ENCODE peak calls at places on chromosomes 2 and 18, in eight cellular contexts. E is brain microvascular endothelial cell, N is fibroblast of mammary gland, U is cardiac fibroblast, R is psoas muscle, T is tibial nerve, Z is heart right ventricle, S is Peyer's patch. C is an unnamed sample.

GRCh38 chr2:61015971-61016370 is 1.5 kb upstream of the PEX13 start:
- DNase-seq in E (no peak), N (no peak), U (no peak), R (no peak), T (no peak), Z (no peak), S (no peak), C (no peak)

GRCh38 chr2:159891917-159892691 is 94.1 kb upstream of the CD302 start:
- DNase-seq in E (peak), N (peak), U (peak), R (no peak), T (no peak), Z (no peak), S (no peak), C (peak)

GRCh38 chr2:218002792-218003191 is at the start of gene TNS1:
- DNase-seq in E (no peak), N (peak), U (peak), R (peak), T (peak), Z (peak), S (no peak), C (peak)

GRCh38 chr18:79485788-79486355 is 90.1 kb downstream of the NFATC1 start:
- DNase-seq in E (peak), N (peak), U (peak), R (peak), T (no peak), Z (no peak), S (peak), C (peak)

GRCh38 chr18:79852561-79853302 is 55.0 kb downstream of the KCNG2 start:
- DNase-seq in E (no peak), N (no peak), U (no peak), R (no peak), T (no peak), Z (no peak), S (peak), C (no peak)

GRCh38 chr2:236941106-236941505 is 144.6 kb upstream of the COPS8 start:
- DNase-seq in E (no peak), N (no peak), U (no peak), R (no peak), T (no peak), Z (no peak), S (no peak), C (no peak)

GRCh38 chr2:54341656-54342055 is 85.6 kb upstream of the TSPYL6 start:
- DNase-seq in E (no peak), N (peak), U (peak), R (no peak), T (no peak), Z (no peak), S (no peak), C (peak)

GRCh38 chr18:12839526-12840196 is 44.4 kb downstream of the PTPN2 start:
- DNase-seq in E (no peak), N (peak), U (peak), R (no peak), T (no peak), Z (no peak), S (no peak), C (peak)

GRCh38 chr2:214127178-214127970 is 283.5 kb upstream of the VWC2L start:
- DNase-seq in E (peak), N (peak), U (peak), R (peak), T (peak), Z (no peak), S (no peak), C (peak)

GRCh38 chr2:167820488-167820887 is 426.9 kb downstream of the STK39 start:
- DNase-seq in E (no peak), N (no peak), U (no peak), R (no peak), T (no peak), Z (no peak), S (no peak), C (no peak)

GRCh38 chr2:27613985-27614384 is 14.8 kb downstream of the CCDC121 start:
- DNase-seq in E (no peak), N (no peak), U (no peak), R (no peak), T (no peak), Z (no peak), S (no peak), C (no peak)

GRCh38 chr2:36433311-36434217 is 78.0 kb downstream of the CRIM1 start:
- DNase-seq in E (peak), N (peak), U (peak), R (no peak), T (peak), Z (peak), S (no peak), C (peak)

GRCh38 chr2:52260904-52261303 is 1229.0 kb upstream of the NRXN1 start:
- DNase-seq in E (no peak), N (peak), U (peak), R (no peak), T (no peak), Z (no peak), S (no peak), C (peak)

GRCh38 chr2:188984680-188985079 is 10.5 kb downstream of the COL3A1 start:
- DNase-seq in E (peak), N (peak), U (peak), R (no peak), T (peak), Z (no peak), S (no peak), C (peak)

GRCh38 chr2:167825664-167826063 is 421.7 kb downstream of the STK39 start:
- DNase-seq in E (no peak), N (no peak), U (no peak), R (no peak), T (no peak), Z (no peak), S (no peak), C (no peak)

GRCh38 chr2:11899264-11899818 is 152.9 kb downstream of the LPIN1 start:
- DNase-seq in E (peak), N (peak), U (peak), R (no peak), T (no peak), Z (no peak), S (no peak), C (peak)

GRCh38 chr2:15662026-15662425 is 70.4 kb downstream of the DDX1 start:
- DNase-seq in E (no peak), N (no peak), U (no peak), R (no peak), T (no peak), Z (no peak), S (no peak), C (no peak)

GRCh38 chr18:525066-525797 is 24.7 kb upstream of the COLEC12 start:
- DNase-seq in E (peak), N (peak), U (peak), R (no peak), T (no peak), Z (no peak), S (no peak), C (peak)

GRCh38 chr2:67524236-67524635 is 127.1 kb downstream of the ETAA1 start:
- DNase-seq in E (no peak), N (no peak), U (no peak), R (no peak), T (no peak), Z (no peak), S (no peak), C (peak)

GRCh38 chr2:162114291-162114690 is 37.8 kb downstream of the GCG start:
- DNase-seq in E (no peak), N (peak), U (peak), R (no peak), T (no peak), Z (no peak), S (no peak), C (peak)

GRCh38 chr2:206611736-206612135 is 30.6 kb upstream of the FAM237A start:
- DNase-seq in E (no peak), N (no peak), U (no peak), R (no peak), T (no peak), Z (no peak), S (no peak), C (no peak)

GRCh38 chr2:9201185-9201891 is 5.3 kb upstream of the ASAP2 start:
- DNase-seq in E (peak), N (peak), U (peak), R (no peak), T (no peak), Z (no peak), S (no peak), C (peak)

GRCh38 chr2:239204143-239204875 is 196.5 kb downstream of the HDAC4 start:
- DNase-seq in E (no peak), N (no peak), U (no peak), R (peak), T (no peak), Z (no peak), S (peak), C (no peak)

DNA sequence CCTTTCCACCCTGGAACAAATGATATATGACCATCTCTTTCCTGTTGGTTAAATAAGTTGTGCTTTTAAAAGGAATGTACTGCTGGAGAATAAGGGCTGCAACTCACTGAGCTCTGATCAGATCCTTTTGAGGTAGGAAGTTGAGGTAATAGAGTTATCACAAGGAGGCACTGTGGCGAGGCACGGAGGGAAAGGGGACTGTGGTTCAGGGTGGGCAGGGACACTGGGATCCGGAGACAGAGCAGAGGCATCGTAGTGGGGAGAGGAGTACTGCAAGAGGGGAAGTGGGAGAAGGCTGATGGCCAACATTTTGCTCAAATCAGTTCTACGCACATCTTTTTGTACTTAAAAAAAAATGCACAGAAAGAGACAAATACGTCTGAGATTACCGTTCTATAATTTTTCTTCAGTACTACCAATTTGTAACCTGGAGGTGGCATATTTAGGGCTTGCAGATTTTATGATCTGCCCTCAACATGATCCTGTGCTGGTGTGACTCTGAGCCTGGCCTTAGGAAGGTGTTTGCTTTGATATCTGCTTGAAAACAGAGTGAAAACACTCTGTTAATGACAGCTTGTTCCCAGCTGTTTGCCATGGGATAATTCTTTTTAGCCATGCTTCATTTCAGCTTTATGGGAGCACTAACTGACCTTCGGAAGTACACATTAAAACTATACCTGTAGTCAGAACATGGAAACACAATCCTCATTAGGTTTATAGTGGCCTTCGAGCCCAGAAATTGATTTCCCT is 168.1 kb downstream of the KCNE4 start:
- DNase-seq in E (no peak), N (no peak), U (no peak), R (no peak), T (no peak), Z (no peak), S (no peak), C (no peak)
- TF ChIP-seq CTCF in E (no peak), N (no peak), U (no peak), R (no peak), T (no peak), Z (no peak), S (no peak), C (no peak)

DNA sequence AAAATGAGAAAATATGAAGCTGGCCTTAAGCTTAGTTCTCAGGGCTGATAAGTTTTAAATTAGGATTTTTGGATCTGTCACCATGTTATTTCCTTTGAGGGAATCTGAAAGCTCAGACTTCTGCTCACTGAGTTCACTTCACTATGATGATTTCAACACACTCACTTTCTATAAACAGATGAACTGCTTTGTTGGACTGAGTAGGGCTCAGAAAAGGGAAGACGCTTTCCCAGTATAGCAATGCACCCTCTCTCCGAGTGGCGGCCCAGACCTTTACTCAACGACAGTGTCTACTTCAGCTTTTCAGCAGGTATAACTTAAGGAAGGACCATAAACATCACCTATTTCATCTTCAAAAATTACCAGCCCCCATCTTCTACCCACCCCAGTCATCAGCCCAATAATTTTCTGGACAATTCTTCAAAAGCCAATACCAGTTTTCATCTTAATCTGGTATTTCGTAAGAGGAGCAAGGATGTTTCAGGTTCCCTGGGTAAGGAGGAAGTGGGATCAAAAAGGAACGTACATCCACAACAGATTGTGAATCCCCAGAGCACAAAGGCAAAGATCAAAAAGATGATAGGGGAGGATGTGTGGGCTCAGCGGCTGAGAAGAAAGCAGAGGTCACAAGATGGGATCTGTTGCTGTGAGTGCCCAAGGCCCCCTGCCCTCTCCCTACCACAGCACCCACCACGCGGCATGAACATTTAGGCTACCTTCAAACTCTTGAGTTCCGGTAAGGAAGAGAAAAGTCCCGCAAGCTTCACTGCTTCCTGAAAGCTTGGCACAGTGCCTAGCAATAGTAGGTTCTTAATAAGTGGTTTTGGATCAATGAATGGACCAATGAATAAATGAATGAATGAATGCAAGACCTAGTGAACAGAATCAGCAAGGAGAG is 41.9 kb downstream of the LPIN2 start:
- DNase-seq in E (no peak), N (no peak), U (no peak), R (no peak), T (no peak), Z (no peak), S (no peak), C (peak)
- H3K4me3 ChIP-seq in E (no peak), N (no peak), U (no peak), R (no peak), T (no peak), Z (no peak), S (peak), C (no peak)

GRCh38 chr2:17543131-17543660 is 2.7 kb downstream of the VSNL1 start:
- DNase-seq in E (no peak), N (no peak), U (no peak), R (no peak), T (no peak), Z (no peak), S (no peak), C (no peak)
- TF ChIP-seq CTCF in E (no peak), N (no peak), U (no peak), R (no peak), T (no peak), Z (no peak), S (no peak), C (no peak)

DNA sequence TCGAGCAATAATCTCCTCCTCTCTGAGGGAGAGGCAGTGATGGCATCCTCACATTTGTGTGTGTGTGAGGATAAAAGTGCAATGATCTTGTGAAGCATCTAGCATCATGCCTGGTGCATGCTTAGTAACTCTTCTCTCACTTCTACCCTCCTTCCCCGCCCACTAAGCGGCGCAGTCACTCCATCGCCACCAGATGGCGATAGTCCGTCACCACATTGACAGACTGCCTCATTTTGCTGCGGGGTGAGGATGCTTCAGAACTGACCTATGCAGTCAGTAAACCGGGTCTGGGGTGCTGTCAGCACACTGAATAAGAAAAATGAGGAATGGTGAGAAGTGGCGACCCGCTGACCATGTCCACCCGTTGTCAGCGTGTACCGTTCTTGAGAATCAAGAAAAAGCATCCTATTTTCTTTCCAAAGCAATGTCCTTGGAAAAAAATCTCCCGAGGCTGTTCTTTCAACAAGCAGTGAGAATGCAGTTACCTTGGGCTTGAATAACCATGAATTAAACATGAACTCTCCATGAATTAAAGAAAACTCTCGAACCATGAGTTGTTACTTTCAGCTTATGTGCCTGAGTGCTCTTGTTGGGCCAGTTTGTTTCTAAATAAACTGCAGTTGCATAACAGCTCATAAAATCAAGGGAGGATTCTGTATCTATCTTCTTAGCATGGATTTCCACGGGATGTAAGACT is 37.3 kb upstream of the TMEM177 start:
- DNase-seq in E (peak), N (peak), U (peak), R (peak), T (peak), Z (peak), S (peak), C (peak)
- H3K4me3 ChIP-seq in E (no peak), N (no peak), U (no peak), R (no peak), T (no peak), Z (no peak), S (no peak), C (no peak)

DNA sequence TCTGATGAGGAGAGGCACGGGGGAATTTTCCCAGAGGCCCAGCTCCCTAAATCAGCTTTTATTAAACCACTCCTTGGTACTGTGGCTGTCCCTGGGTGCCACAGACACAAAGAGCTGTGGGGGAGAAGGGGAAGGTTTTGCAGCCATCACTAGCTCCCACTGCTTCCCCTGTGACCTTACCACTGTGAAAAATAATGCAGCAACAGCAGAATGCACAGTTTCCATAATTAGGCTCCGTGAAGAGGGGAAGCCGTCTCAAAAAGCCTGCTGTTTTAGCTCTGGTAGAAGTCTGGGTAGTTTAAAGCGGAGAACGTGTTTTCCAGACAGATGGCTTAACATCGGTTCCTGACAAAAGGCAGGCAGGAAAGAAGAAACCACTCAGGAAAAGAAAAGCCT is 27.5 kb upstream of the CAB39 start:
- DNase-seq in E (no peak), N (no peak), U (no peak), R (no peak), T (no peak), Z (no peak), S (no peak), C (no peak)
- TF ChIP-seq CTCF in E (no peak), N (no peak), U (no peak), R (no peak), T (no peak), Z (no peak), S (no peak), C (no peak)

DNA sequence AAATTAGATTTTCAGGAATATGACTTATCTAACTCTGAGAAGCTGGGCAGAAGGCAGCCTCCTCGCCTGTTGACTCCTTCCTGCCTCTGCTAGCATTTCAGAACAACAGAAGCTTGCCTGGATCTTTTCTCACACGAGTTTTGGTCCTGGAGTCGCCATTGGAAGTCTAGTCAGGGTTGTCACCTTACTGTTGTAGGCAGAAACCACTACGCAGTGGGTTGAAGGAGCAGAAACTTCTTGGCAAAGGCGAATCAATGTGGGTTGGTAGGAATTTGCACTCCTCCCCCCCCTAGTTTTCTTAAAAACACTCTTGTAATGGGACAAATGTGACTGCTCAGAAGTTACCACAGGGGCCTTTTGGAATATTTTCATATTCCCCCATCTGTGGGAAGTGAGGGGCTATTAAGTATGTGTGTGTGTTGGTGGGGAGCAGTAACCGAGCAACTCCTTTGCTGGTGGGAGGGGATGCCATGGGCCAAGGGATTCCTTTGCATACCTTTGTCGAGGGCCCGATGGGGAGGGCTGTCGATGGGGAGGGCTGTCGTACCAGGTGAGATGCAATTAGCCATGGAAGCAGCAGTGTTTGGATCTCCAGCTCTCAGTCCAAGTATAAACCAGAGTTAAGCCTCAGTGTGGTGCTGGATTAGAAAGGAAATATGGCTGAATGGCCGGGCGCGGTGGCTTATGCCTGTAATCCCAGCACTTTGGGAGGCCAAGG is 117.4 kb downstream of the FMNL2 start:
- DNase-seq in E (no peak), N (no peak), U (no peak), R (no peak), T (no peak), Z (no peak), S (no peak), C (no peak)
- H3K4me3 ChIP-seq in E (no peak), N (no peak), U (no peak), R (no peak), T (no peak), Z (no peak), S (no peak), C (no peak)

C was measured in choroid plexus epithelial cell.